ENCODE peak calls at places on chromosomes 7 and 10, in six cellular contexts. One of them, this sample, is unnamed.

GRCh38 chr10:132136689-132137088 is 50.1 kb upstream of the DPYSL4 start:
- DNase-seq in spleen: peak; percentile 52
- DNase-seq in transverse colon: no peak
- DNase-seq in K562: no peak
- DNase-seq in stomach: no peak
- DNase-seq in HCT116: no peak
- DNase-seq in this sample: peak; percentile 45

GRCh38 chr7:16356241-16356958 is 64.9 kb downstream of the CRPPA start:
- DNase-seq in spleen: no peak
- DNase-seq in transverse colon: no peak
- DNase-seq in HCT116: no peak
- DNase-seq in stomach: no peak
- DNase-seq in K562: no peak
- DNase-seq in this sample: no peak

GRCh38 chr7:116780966-116781365 is 81.4 kb upstream of the CAPZA2 start:
- DNase-seq in transverse colon: peak; percentile 60
- DNase-seq in K562: no peak
- DNase-seq in stomach: peak; percentile 85
- DNase-seq in spleen: no peak
- DNase-seq in HCT116: no peak
- DNase-seq in this sample: no peak

GRCh38 chr7:137130751-137131158 is 212.8 kb downstream of the PTN start:
- DNase-seq in spleen: peak; percentile 47
- DNase-seq in stomach: no peak
- DNase-seq in transverse colon: no peak
- DNase-seq in K562: no peak
- DNase-seq in HCT116: no peak
- DNase-seq in this sample: no peak

GRCh38 chr7:141251957-141252356 is 178.1 kb downstream of the TMEM178B start:
- DNase-seq in transverse colon: no peak
- DNase-seq in stomach: no peak
- DNase-seq in spleen: no peak
- DNase-seq in HCT116: no peak
- DNase-seq in K562: no peak
- DNase-seq in this sample: no peak

GRCh38 chr7:21507627-21508343 is 35.1 kb upstream of the DNAH11 start:
- DNase-seq in transverse colon: peak; percentile 55
- DNase-seq in HCT116: peak; percentile 4
- DNase-seq in K562: peak; percentile 31
- DNase-seq in stomach: peak; percentile 51
- DNase-seq in spleen: no peak
- DNase-seq in this sample: peak; percentile 57

GRCh38 chr7:43758861-43759683 is 592 bp downstream of the BLVRA start:
- DNase-seq in HCT116: no peak
- DNase-seq in spleen: peak; percentile 88
- DNase-seq in transverse colon: peak; percentile 32
- DNase-seq in K562: peak; percentile 51
- DNase-seq in stomach: peak; percentile 31
- DNase-seq in this sample: no peak

GRCh38 chr7:63057265-63057664 is 941.4 kb upstream of the ZNF722 start:
- DNase-seq in spleen: no peak
- DNase-seq in HCT116: no peak
- DNase-seq in K562: no peak
- DNase-seq in transverse colon: no peak
- DNase-seq in stomach: no peak
- DNase-seq in this sample: peak; percentile 59

GRCh38 chr7:152588350-152588749 is 87.6 kb downstream of the XRCC2 start:
- DNase-seq in transverse colon: no peak
- DNase-seq in spleen: peak; percentile 6
- DNase-seq in stomach: no peak
- DNase-seq in K562: no peak
- DNase-seq in HCT116: no peak
- DNase-seq in this sample: no peak

GRCh38 chr10:73493781-73494180 is 2.0 kb downstream of the PPP3CB start:
- DNase-seq in HCT116: no peak
- DNase-seq in stomach: no peak
- DNase-seq in K562: no peak
- DNase-seq in spleen: no peak
- DNase-seq in transverse colon: no peak
- DNase-seq in this sample: no peak

DNA sequence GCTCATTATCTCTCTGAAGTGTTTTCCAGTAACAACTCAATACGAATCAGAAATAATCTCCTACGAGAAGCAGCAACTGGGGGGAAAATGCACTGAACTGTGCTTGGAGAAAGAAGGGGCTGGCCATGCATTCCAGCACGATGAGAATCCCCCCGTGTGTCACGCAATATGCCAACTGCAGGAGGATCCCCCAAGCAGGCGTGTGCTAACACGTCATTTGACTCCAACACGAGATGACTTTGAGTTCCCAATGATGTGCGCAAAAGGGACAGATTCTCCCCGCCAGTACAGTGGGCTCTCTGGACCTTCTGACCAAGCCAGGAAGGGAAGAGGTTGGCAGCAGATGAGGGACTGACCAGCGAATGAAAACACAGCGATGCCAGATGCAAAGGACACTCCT is 105.5 kb downstream of the KCNMA1 start:
- DNase-seq in K562: no peak
- DNase-seq in transverse colon: no peak
- DNase-seq in stomach: no peak
- DNase-seq in spleen: no peak
- DNase-seq in HCT116: no peak
- DNase-seq in this sample: no peak
- TF ChIP-seq POLR2A in K562: no peak
- TF ChIP-seq POLR2A in transverse colon: no peak
- TF ChIP-seq POLR2A in stomach: no peak
- TF ChIP-seq POLR2A in spleen: no peak
- TF ChIP-seq POLR2A in HCT116: no peak
- TF ChIP-seq POLR2A in this sample: no peak

DNA sequence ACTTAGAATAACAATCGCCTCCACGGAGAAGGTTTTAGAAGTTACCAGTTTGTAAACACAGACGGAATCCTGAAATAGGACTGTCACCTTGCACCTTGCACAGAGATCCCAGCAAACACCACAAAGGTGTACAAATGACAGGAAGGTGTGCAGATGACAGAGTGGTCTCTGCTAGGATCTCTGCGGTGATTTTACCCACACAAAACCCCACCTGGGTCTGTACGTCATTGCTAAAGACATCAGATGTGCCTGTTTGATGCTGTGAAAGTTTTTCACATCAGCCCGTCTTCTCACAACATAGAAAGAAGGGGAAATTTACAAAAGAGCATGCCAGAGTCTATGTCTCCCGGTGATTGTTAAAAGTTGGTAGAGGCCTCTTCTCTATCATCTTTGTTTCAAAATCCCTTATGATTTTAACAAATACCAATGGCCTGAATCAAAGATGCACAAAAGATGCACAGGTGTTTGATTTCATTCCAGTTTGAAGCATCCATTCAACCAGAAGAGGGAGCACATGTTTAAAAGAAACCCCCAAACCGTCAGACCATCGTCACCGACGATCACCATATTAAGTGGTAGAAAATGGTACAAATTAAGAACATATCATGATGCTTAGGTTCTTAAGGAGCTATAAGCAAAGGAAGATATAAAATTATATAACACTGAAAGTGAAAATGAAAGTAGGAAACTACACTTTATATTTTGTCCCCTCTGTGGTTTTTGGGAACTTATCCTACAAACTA is 576.5 kb downstream of the PTPRN2 start:
- DNase-seq in K562: no peak
- DNase-seq in HCT116: no peak
- DNase-seq in spleen: no peak
- DNase-seq in transverse colon: no peak
- DNase-seq in stomach: no peak
- DNase-seq in this sample: no peak
- H3K27ac ChIP-seq in K562: no peak overlapping the region
- H3K27ac ChIP-seq in HCT116: no peak overlapping the region
- H3K27ac ChIP-seq in spleen: no peak overlapping the region
- H3K27ac ChIP-seq in transverse colon: no peak overlapping the region
- H3K27ac ChIP-seq in stomach: no peak overlapping the region
- H3K27ac ChIP-seq in this sample: no peak overlapping the region

GRCh38 chr7:99143522-99143852 is 421 bp downstream of the SMURF1 start:
- DNase-seq in stomach: no peak
- DNase-seq in HCT116: no peak
- DNase-seq in spleen: no peak
- DNase-seq in transverse colon: no peak
- DNase-seq in K562: no peak
- DNase-seq in this sample: no peak
- TF ChIP-seq POLR2AphosphoS5 in stomach: no peak
- TF ChIP-seq POLR2AphosphoS5 in HCT116: peak; percentile 58
- TF ChIP-seq POLR2AphosphoS5 in spleen: peak; percentile 57
- TF ChIP-seq POLR2AphosphoS5 in transverse colon: peak; percentile 4
- TF ChIP-seq POLR2AphosphoS5 in K562: no peak
- TF ChIP-seq POLR2AphosphoS5 in this sample: peak; percentile 36

GRCh38 chr10:102423372-102423968 is 2.8 kb downstream of the FBXL15 start:
- DNase-seq in transverse colon: no peak
- DNase-seq in stomach: no peak
- DNase-seq in HCT116: no peak
- DNase-seq in K562: no peak
- DNase-seq in spleen: no peak
- DNase-seq in this sample: no peak

GRCh38 chr10:102420810-102421644 is at the start of gene FBXL15:
- DNase-seq in K562: peak; percentile 76
- DNase-seq in transverse colon: peak; percentile 98
- DNase-seq in spleen: peak; percentile 98
- DNase-seq in stomach: peak; percentile 99
- DNase-seq in HCT116: peak; percentile 99
- DNase-seq in this sample: peak; percentile 99

GRCh38 chr10:102420443-102420809 is 210 bp upstream of the FBXL15 start:
- DNase-seq in stomach: peak; percentile 89
- DNase-seq in spleen: no peak
- DNase-seq in HCT116: no peak
- DNase-seq in K562: no peak
- DNase-seq in transverse colon: peak; percentile 92
- DNase-seq in this sample: no peak

GRCh38 chr10:102422586-102423129 is 2.0 kb downstream of the FBXL15 start:
- DNase-seq in HCT116: peak; percentile 86
- DNase-seq in K562: peak; percentile 66
- DNase-seq in transverse colon: peak; percentile 90
- DNase-seq in spleen: peak; percentile 96
- DNase-seq in stomach: peak; percentile 87
- DNase-seq in this sample: peak; percentile 91

GRCh38 chr10:102421645-102422585 is 1.3 kb downstream of the FBXL15 start:
- DNase-seq in HCT116: no peak
- DNase-seq in transverse colon: peak; percentile 66
- DNase-seq in stomach: peak; percentile 67
- DNase-seq in spleen: peak; percentile 88
- DNase-seq in K562: peak; percentile 58
- DNase-seq in this sample: peak; percentile 73
- TF ChIP-seq POLR2A in HCT116: no peak
- TF ChIP-seq POLR2A in transverse colon: no peak
- TF ChIP-seq POLR2A in stomach: no peak
- TF ChIP-seq POLR2A in spleen: no peak
- TF ChIP-seq POLR2A in K562: peak; percentile 51
- TF ChIP-seq POLR2A in this sample: no peak

DNA sequence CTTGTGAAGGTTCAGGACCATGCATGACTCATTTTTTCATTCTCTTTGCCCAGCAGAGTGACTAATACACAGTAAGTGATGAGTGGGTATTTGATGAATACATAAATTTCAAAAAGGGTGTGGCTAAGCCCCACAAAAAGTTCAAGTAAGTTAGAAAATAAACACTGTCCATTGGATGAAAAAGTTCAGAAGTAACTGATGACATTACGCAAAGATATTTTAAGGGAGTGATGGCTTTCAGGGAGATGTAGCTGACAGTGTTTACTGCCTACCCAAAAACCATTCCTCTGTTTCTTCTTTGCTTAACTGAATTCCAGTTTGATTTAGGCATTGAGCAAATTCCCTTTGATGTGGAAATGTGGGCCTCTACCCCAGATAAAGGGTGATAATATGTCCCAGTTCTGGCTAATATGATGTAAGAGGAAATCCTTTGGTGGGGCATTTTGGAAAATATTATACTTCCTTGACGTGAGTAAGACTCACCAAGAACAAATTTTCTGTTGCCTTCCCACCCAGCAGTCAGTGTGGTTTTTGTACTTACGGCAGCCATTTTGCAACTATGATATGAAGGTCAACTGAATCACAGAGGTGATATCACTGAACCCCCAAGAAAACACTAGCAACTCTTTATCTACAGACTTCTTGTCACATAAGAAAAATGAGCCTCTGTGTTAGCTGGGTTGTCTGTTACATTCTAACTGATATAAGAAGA is 29.0 kb upstream of the EBLN1 start:
- DNase-seq in transverse colon: no peak
- DNase-seq in K562: no peak
- DNase-seq in HCT116: peak; percentile 95
- DNase-seq in stomach: no peak
- DNase-seq in spleen: no peak
- DNase-seq in this sample: no peak
- H3K27ac ChIP-seq in transverse colon: no peak overlapping the region
- H3K27ac ChIP-seq in K562: peak overlapping the region; percentile 56
- H3K27ac ChIP-seq in HCT116: peak overlapping the region; percentile 74
- H3K27ac ChIP-seq in stomach: peak overlapping the region; percentile 59
- H3K27ac ChIP-seq in spleen: peak overlapping the region; percentile 3
- H3K27ac ChIP-seq in this sample: no peak overlapping the region

DNA sequence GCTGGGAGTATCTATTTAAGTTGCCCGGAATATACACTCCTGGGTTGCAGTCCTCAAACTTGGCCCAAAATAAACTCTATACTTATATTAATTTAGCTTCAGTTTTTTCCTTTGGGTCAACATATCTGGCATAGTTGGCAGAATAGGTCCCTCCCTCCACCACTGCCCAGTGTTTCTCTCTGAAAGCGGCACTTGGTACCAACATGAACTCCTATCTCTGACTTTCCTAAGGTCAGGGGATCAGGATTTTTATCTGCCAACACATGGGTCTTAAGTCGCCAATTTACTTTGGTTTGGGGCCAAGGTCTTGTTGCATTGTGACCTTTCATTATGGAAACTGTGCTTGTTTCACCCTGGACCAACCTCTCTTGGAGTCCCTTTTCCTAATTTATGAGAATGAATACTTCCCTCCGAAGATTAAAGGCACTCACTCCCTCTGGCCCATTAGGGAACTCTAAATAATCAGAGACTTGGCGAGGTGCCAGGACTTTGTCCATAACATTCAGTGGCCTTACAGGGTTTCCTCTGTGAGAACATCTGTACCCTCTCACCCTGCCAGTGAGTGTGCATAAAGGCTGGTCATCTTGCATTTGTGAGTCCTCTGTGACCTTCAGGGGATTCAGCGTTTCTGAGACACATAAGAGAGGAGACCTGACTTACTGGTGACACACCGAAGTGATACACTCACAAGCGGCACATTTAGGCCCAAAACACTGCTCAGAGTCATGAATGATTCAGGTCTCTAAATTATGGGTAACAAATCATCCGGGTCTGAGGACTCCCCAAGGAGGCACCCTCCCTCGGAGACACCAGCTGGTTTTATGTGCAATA is 19.7 kb upstream of the FKBP9 start:
- DNase-seq in stomach: peak; percentile 58
- DNase-seq in K562: no peak
- DNase-seq in HCT116: no peak
- DNase-seq in spleen: no peak
- DNase-seq in transverse colon: peak; percentile 16
- DNase-seq in this sample: peak; percentile 73
- TF ChIP-seq POLR2AphosphoS5 in stomach: no peak
- TF ChIP-seq POLR2AphosphoS5 in K562: no peak
- TF ChIP-seq POLR2AphosphoS5 in HCT116: no peak
- TF ChIP-seq POLR2AphosphoS5 in spleen: no peak
- TF ChIP-seq POLR2AphosphoS5 in transverse colon: no peak
- TF ChIP-seq POLR2AphosphoS5 in this sample: no peak

This sample was measured in sigmoid colon.